ENCODE peak calls at places on chromosomes 12 and 14, in four cellular contexts. Z is heart right ventricle; E is kidney epithelial cell; S is stimulated activated naive CD8-positive, alpha-beta T cell treated with anti-CD3 and anti-CD28 coated beads, Interleukin-15, Interleukin-2, amounts not matched to agents 100 U/mL and 50 U/mL, for 24 hours. V is an unnamed sample.

GRCh38 chr12:30908389-30909087 is 18.0 kb upstream of the TSPAN11 start:
- DNase-seq in S (no peak), Z (no peak), E (no peak), V (no peak)

GRCh38 chr14:106442857-106443256 is 916.5 kb downstream of the TMEM121 start:
- DNase-seq in S (peak; percentile 55), Z (no peak), E (no peak), V (no peak)

GRCh38 chr14:88241810-88242209 is 81.3 kb downstream of the KCNK10 start:
- DNase-seq in E (no peak), S (no peak), Z (no peak), V (no peak)

GRCh38 chr14:104112609-104113571 is 25.5 kb upstream of the KIF26A start:
- DNase-seq in Z (no peak), E (no peak), S (peak; percentile 1), V (no peak)

GRCh38 chr14:43901950-43902349 is 605.1 kb downstream of the FSCB start:
- DNase-seq in Z (no peak), E (no peak), S (no peak), V (no peak)

GRCh38 chr14:24673059-24673458 is 39.1 kb upstream of the GZMB start:
- DNase-seq in E (no peak), S (no peak), Z (no peak), V (no peak)

GRCh38 chr12:91515944-91516739 is 333.5 kb upstream of the DCN start:
- DNase-seq in E (no peak), Z (no peak), S (no peak), V (no peak)

GRCh38 chr14:72562300-72562699 is 331.6 kb downstream of the DPF3 start:
- DNase-seq in E (no peak), Z (no peak), S (no peak), V (no peak)

GRCh38 chr14:31205681-31206535 is 1.7 kb downstream of the HECTD1 start:
- DNase-seq in Z (no peak), E (peak; percentile 7), S (no peak), V (peak; percentile 33)

GRCh38 chr12:85424581-85425348 is 144.7 kb downstream of the ALX1 start:
- DNase-seq in Z (no peak), S (peak; percentile 26), E (no peak), V (peak; percentile 47)

V was measured in bronchial epithelial cell.